ENCODE peak calls at places on chromosomes 13 and 19, in nine cellular contexts. E, C, A, W, Y, X, D, J and N are unnamed samples. For H3K9me3, the result is how much of the 10 kb centered on the place peaks cover.

GRCh38 chr19:16897572-16898056 is 8.8 kb downstream of the F2RL3 start:
- DNase-seq in E (no peak), C (no peak), A (no peak), W (no peak), Y (no peak), X (no peak), D (peak), J (no peak), N (no peak)

GRCh38 chr19:45908956-45909355 is 5.6 kb downstream of the NANOS2 start:
- DNase-seq in E (no peak), C (no peak), A (no peak), W (no peak), Y (no peak), X (no peak), D (no peak), J (no peak), N (no peak)

GRCh38 chr19:32651729-32652140 is 23.2 kb downstream of the ANKRD27 start:
- DNase-seq in E (no peak), C (peak), A (peak), W (no peak), Y (no peak), X (peak), D (peak), J (no peak), N (no peak)

GRCh38 chr19:14770944-14771839 is 7.2 kb downstream of the ADGRE2 start:
- DNase-seq in E (no peak), C (no peak), A (no peak), W (no peak), Y (no peak), X (no peak), D (no peak), J (no peak), N (peak)

GRCh38 chr19:10575011-10575716 is 6.4 kb upstream of the CDKN2D start:
- DNase-seq in E (no peak), C (no peak), A (no peak), W (no peak), Y (no peak), X (no peak), D (no peak), J (no peak), N (no peak)

GRCh38 chr13:77233159-77233558 is 93.7 kb downstream of the MYCBP2 start:
- DNase-seq in E (no peak), C (no peak), A (no peak), W (no peak), Y (no peak), X (no peak), D (no peak), J (no peak), N (no peak)

GRCh38 chr13:94967183-94968039 is 255.1 kb upstream of the SOX21 start:
- DNase-seq in E (no peak), C (no peak), A (no peak), W (no peak), Y (peak), X (no peak), D (no peak), J (no peak), N (no peak)

GRCh38 chr19:6877766-6878165 is 9.6 kb upstream of the ADGRE1 start:
- DNase-seq in E (no peak), C (no peak), A (no peak), W (no peak), Y (no peak), X (no peak), D (no peak), J (no peak), N (no peak)

GRCh38 chr13:41645313-41645712 is 188.0 kb downstream of the RGCC start:
- DNase-seq in E (peak), C (no peak), A (no peak), W (no peak), Y (no peak), X (no peak), D (peak), J (peak), N (peak)

GRCh38 chr13:33322474-33322827 is 36.9 kb upstream of the STARD13 start:
- DNase-seq in E (peak), C (peak), A (peak), W (no peak), Y (no peak), X (peak), D (no peak), J (no peak), N (no peak)

GRCh38 chr13:108656742-108657141 is 27.3 kb downstream of the MYO16 start:
- DNase-seq in E (no peak), C (no peak), A (no peak), W (no peak), Y (no peak), X (no peak), D (no peak), J (no peak), N (no peak)

GRCh38 chr19:18317998-18318800 is 4.7 kb downstream of the LSM4 start:
- DNase-seq in E (no peak), C (peak), A (peak), W (no peak), Y (no peak), X (no peak), D (peak), J (no peak), N (no peak)

GRCh38 chr13:109786457-109787134 is at the start of gene IRS2:
- DNase-seq in E (peak), C (peak), A (peak), W (peak), Y (peak), X (peak), D (peak), J (peak), N (peak)

GRCh38 chr19:37936886-37937285 is 29.9 kb downstream of the SIPA1L3 start:
- DNase-seq in E (no peak), C (no peak), A (no peak), W (no peak), Y (no peak), X (no peak), D (no peak), J (no peak), N (no peak)

GRCh38 chr19:37941820-37942515 is 35.0 kb downstream of the SIPA1L3 start:
- DNase-seq in E (no peak), C (no peak), A (no peak), W (no peak), Y (no peak), X (no peak), D (no peak), J (no peak), N (no peak)

GRCh38 chr19:37935341-37935740 is 28.3 kb downstream of the SIPA1L3 start:
- DNase-seq in E (no peak), C (no peak), A (no peak), W (no peak), Y (no peak), X (no peak), D (no peak), J (no peak), N (no peak)

GRCh38 chr19:37936166-37936565 is 29.2 kb downstream of the SIPA1L3 start:
- DNase-seq in E (no peak), C (no peak), A (no peak), W (no peak), Y (no peak), X (no peak), D (no peak), J (no peak), N (no peak)

GRCh38 chr19:37938379-37938778 is 31.4 kb downstream of the SIPA1L3 start:
- DNase-seq in E (no peak), C (no peak), A (no peak), W (no peak), Y (no peak), X (no peak), D (no peak), J (no peak), N (no peak)
- H3K9me3 ChIP-seq in E (under half), C (under half), A (under half), W (under half), Y (under half), X (under half), D (under half), J (under half), N (under half)

DNA sequence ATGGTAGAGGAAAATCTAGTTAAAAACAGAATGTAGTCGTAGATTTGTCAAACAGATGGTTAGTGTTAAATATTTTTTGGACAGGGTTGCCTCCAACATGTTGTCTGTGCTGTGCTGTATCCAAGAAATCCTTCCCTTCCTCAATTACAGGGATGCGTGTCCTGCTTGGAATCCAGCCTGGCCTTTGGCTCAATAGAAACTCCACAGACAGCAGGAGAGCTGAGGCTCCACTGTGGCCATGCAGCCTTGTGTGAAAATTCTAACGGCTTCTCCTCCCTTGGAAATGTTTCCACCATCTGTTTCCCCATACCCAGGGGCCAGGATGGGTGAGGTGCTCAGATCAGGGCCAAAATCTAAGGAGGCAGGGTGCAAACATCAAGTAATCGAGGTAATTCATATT is 67.7 kb upstream of the USP29 start:
- DNase-seq in E (no peak), C (no peak), A (peak), W (no peak), Y (no peak), X (no peak), D (no peak), J (no peak), N (no peak)
- H3K9me3 ChIP-seq in E (under half), C (under half), A (under half), W (under half), Y (under half), X (under half), D (under half), J (under half), N (under half)

GRCh38 chr19:43872547-43873336 is 45.6 kb downstream of the ZNF283 start:
- DNase-seq in E (no peak), C (no peak), A (no peak), W (no peak), Y (no peak), X (no peak), D (no peak), J (no peak), N (no peak)
- H3K9me3 ChIP-seq in E (half or more), C (half or more), A (half or more), W (half or more), Y (under half), X (half or more), D (under half), J (under half), N (half or more)

GRCh38 chr19:37227996-37228395 is 10.0 kb downstream of the ZNF383 start:
- DNase-seq in E (no peak), C (no peak), A (no peak), W (no peak), Y (peak), X (no peak), D (peak), J (no peak), N (peak)
- H3K9me3 ChIP-seq in E (under half), C (under half), A (half or more), W (half or more), Y (under half), X (half or more), D (under half), J (under half), N (half or more)